ENCODE peak calls at places on chromosomes 16 and 17, in four cellular contexts. U is fibroblast of pulmonary artery, L is WTC11, G is GM13976. R is an unnamed sample.

GRCh38 chr16:49593423-49594040 is 219.9 kb downstream of the C16orf78 start:
- DNase-seq in U (no peak), L (no peak), G (no peak), R (no peak)

GRCh38 chr17:78281249-78281865 is 49.9 kb downstream of the TMEM235 start:
- DNase-seq in L (no peak), U (no peak), G (no peak), R (no peak)

GRCh38 chr17:8681175-8681949 is 50.8 kb upstream of the MYH10 start:
- DNase-seq in G (peak), L (no peak), U (peak), R (no peak)

GRCh38 chr17:81237591-81238489 is 1.0 kb downstream of the TEPSIN start:
- DNase-seq in U (no peak), G (no peak), L (no peak), R (no peak)

GRCh38 chr17:41186872-41187271 is 2.2 kb upstream of the KRTAP4-1 start:
- DNase-seq in G (no peak), L (no peak), U (no peak), R (no peak)

GRCh38 chr17:55577011-55577586 is 65.8 kb upstream of the SMIM36 start:
- DNase-seq in G (peak), U (peak), L (no peak), R (peak)

GRCh38 chr17:7858487-7858832 is 657 bp downstream of the CYB5D1 start:
- DNase-seq in U (peak), G (no peak), L (peak), R (peak)

GRCh38 chr16:12503201-12503600 is 300.5 kb downstream of the CPPED1 start:
- DNase-seq in U (no peak), L (no peak), G (no peak), R (no peak)

GRCh38 chr16:88725609-88726407 is 19.5 kb downstream of the CTU2 start:
- DNase-seq in L (no peak), U (no peak), G (no peak), R (no peak)

GRCh38 chr17:8151120-8151640 is 1.0 kb downstream of the PER1 start:
- DNase-seq in L (peak), G (peak), U (peak), R (peak)

GRCh38 chr17:1735418-1735817 is 7.3 kb upstream of the SERPINF2 start:
- DNase-seq in G (no peak), L (no peak), U (no peak), R (no peak)

GRCh38 chr17:28216032-28216431 is 103.0 kb upstream of the TMEM97 start:
- DNase-seq in L (no peak), G (no peak), U (no peak), R (no peak)

GRCh38 chr16:71972356-71972755 is 27.8 kb downstream of the PKD1L3 start:
- DNase-seq in G (no peak), U (no peak), L (no peak), R (no peak)

GRCh38 chr16:67101301-67101675 is 8.5 kb upstream of the PHAF1 start:
- DNase-seq in G (no peak), L (no peak), U (no peak), R (no peak)

GRCh38 chr17:59406808-59407381 is 75.4 kb downstream of the YPEL2 start:
- DNase-seq in U (peak), G (no peak), L (no peak), R (no peak)

GRCh38 chr16:49928176-49928892 is 72.4 kb upstream of the ZNF423 start:
- DNase-seq in L (no peak), U (no peak), G (no peak), R (no peak)

GRCh38 chr16:31438414-31438813 is 4.2 kb downstream of the ZNF843 start:
- DNase-seq in G (no peak), L (no peak), U (no peak), R (no peak)

GRCh38 chr16:67158637-67159600 is 790 bp downstream of the TRADD start:
- DNase-seq in G (peak), L (peak), U (peak), R (peak)

GRCh38 chr17:73359987-73360410 is 48.2 kb upstream of the CDC42EP4 start:
- DNase-seq in L (peak), U (no peak), G (no peak), R (no peak)

GRCh38 chr17:30824002-30824355 is 513 bp downstream of the CRLF3 start:
- DNase-seq in L (peak), G (peak), U (peak), R (peak)

GRCh38 chr17:77493238-77493812 is 352.6 kb downstream of the SEC14L1 start:
- DNase-seq in U (no peak), G (no peak), L (peak), R (no peak)

GRCh38 chr17:61464121-61464905 is 12.1 kb downstream of the TBX4 start:
- DNase-seq in G (no peak), U (no peak), L (no peak), R (no peak)